ENCODE peak calls at places on chromosomes 2 and 18, in four cellular contexts. U is SK-N-SH, T is uterus, I is aorta. K is an unnamed sample.

GRCh38 chr2:98583866-98584618 is 24.3 kb downstream of the COA5 start:
- DNase-seq in I (no peak), T (no peak), U (no peak), K (no peak)

GRCh38 chr2:54459037-54459441 is 2.9 kb downstream of the SPTBN1 start:
- DNase-seq in I (no peak), T (no peak), U (no peak), K (no peak)

GRCh38 chr2:120982598-120982997 is 246.9 kb downstream of the GLI2 start:
- DNase-seq in U (no peak), I (peak; percentile 49), T (no peak), K (no peak)

GRCh38 chr2:168599738-168600137 is 143.7 kb downstream of the CERS6 start:
- DNase-seq in I (no peak), U (no peak), T (no peak), K (no peak)

GRCh38 chr2:44952143-44952805 is 10.8 kb downstream of the SIX3 start:
- DNase-seq in I (no peak), T (no peak), U (peak; percentile 76), K (no peak)

GRCh38 chr2:219228026-219228744 is 1.3 kb downstream of the ATG9A start:
- DNase-seq in T (no peak), I (peak; percentile 63), U (no peak), K (no peak)

GRCh38 chr2:205477016-205477705 is 205.1 kb upstream of the NRP2 start:
- DNase-seq in T (no peak), I (no peak), U (no peak), K (no peak)

GRCh38 chr2:10331033-10331701 is 28.5 kb downstream of the HPCAL1 start:
- DNase-seq in I (peak; percentile 76), T (peak; percentile 37), U (no peak), K (peak; percentile 60)

GRCh38 chr2:16644204-16644925 is 21.3 kb downstream of the CYRIA start:
- DNase-seq in I (no peak), T (no peak), U (no peak), K (no peak)

GRCh38 chr2:68284896-68285295 is 32.6 kb upstream of the PPP3R1 start:
- DNase-seq in U (peak; percentile 17), T (peak; percentile 72), I (no peak), K (no peak)

GRCh38 chr2:227456772-227457171 is 15.2 kb upstream of the AGFG1 start:
- DNase-seq in U (no peak), T (no peak), I (no peak), K (no peak)

GRCh38 chr2:172103471-172104292 is 982 bp upstream of the DLX2 start:
- DNase-seq in T (peak; percentile 43), I (peak; percentile 94), U (peak; percentile 89), K (peak; percentile 82)

GRCh38 chr2:204335642-204336041 is 209.6 kb upstream of the PARD3B start:
- DNase-seq in U (no peak), T (no peak), I (no peak), K (no peak)

GRCh38 chr2:202104286-202104870 is 31.3 kb downstream of the KIAA2012 start:
- DNase-seq in U (peak; percentile 31), I (no peak), T (peak; percentile 24), K (no peak)

GRCh38 chr2:26805241-26805676 is 19.4 kb downstream of the CENPA start:
- DNase-seq in U (no peak), I (no peak), T (no peak), K (no peak)

GRCh38 chr18:31398191-31398590 is 21.6 kb downstream of the DSG4 start:
- DNase-seq in I (no peak), T (no peak), U (no peak), K (no peak)

GRCh38 chr2:217843353-217843752 is 159.4 kb downstream of the TNS1 start:
- DNase-seq in I (no peak), T (no peak), U (no peak), K (no peak)

GRCh38 chr2:215428060-215428910 is 7.6 kb downstream of the FN1 start:
- DNase-seq in I (no peak), T (no peak), U (no peak), K (no peak)

GRCh38 chr2:35415282-35415681 is 940.3 kb upstream of the CRIM1 start:
- DNase-seq in U (no peak), I (no peak), T (no peak), K (no peak)

GRCh38 chr2:227366861-227367800 is 12.0 kb downstream of the TM4SF20 start:
- DNase-seq in T (no peak), I (peak; percentile 80), U (no peak), K (no peak)

GRCh38 chr2:181573140-181573736 is 83.7 kb downstream of the CERKL start:
- DNase-seq in U (peak; percentile 26), I (no peak), T (no peak), K (no peak)

GRCh38 chr2:96330407-96330806 is 5.2 kb upstream of the NCAPH start:
- DNase-seq in I (no peak), U (no peak), T (no peak), K (peak; percentile 66)

GRCh38 chr2:233422050-233422639 is 67.9 kb downstream of the DGKD start:
- DNase-seq in U (no peak), T (no peak), I (no peak), K (peak; percentile 93)
- H3K4me3 ChIP-seq in U (no peak overlapping the region), T (no peak overlapping the region), I (no peak overlapping the region), K (no peak overlapping the region)

DNA sequence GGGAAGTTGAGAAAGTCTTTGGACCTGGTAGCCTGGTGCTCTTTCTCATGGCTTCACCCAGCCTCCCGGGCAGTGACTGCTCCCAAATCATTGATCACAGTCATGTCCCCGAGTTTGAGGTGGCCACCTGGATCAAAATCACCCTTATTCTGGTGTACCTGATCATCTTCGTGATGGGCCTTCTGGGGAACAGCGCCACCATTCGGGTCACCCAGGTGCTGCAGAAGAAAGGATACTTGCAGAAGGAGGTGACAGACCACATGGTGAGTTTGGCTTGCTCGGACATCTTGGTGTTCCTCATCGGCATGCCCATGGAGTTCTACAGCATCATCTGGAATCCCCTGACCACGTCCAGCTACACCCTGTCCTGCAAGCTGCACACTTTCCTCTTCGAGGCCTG is 391 bp downstream of the GPR39 start:
- DNase-seq in T (no peak), I (no peak), U (peak; percentile 23), K (no peak)
- H3K4me3 ChIP-seq in T (no peak overlapping the region), I (no peak overlapping the region), U (no peak overlapping the region), K (no peak overlapping the region)

GRCh38 chr2:170771049-170771937 is 1.1 kb downstream of the ERICH2 start:
- DNase-seq in T (no peak), U (no peak), I (no peak), K (no peak)
- H3K4me3 ChIP-seq in T (peak overlapping the region; percentile 64), U (peak overlapping the region; percentile 59), I (peak overlapping the region; percentile 67), K (peak overlapping the region; percentile 73)

GRCh38 chr18:46546111-46546640 is 110.8 kb downstream of the LOXHD1 start:
- DNase-seq in U (no peak), T (no peak), I (no peak), K (no peak)

GRCh38 chr18:46542545-46542944 is 114.5 kb downstream of the LOXHD1 start:
- DNase-seq in I (no peak), T (no peak), U (no peak), K (no peak)

GRCh38 chr18:46550609-46551008 is 106.4 kb downstream of the LOXHD1 start:
- DNase-seq in I (no peak), U (no peak), T (no peak), K (no peak)

GRCh38 chr18:46541626-46542189 is 115.3 kb downstream of the LOXHD1 start:
- DNase-seq in T (no peak), U (no peak), I (no peak), K (no peak)

GRCh38 chr18:46547520-46547919 is 109.5 kb downstream of the LOXHD1 start:
- DNase-seq in T (no peak), U (no peak), I (no peak), K (no peak)
- H3K4me3 ChIP-seq in T (no peak overlapping the region), U (no peak overlapping the region), I (no peak overlapping the region), K (no peak overlapping the region)

K was measured in lung.